ENCODE peak calls at places on chromosomes 5 and 9, in ten cellular contexts. T, M, C, D, P, E, L, S, Y and H are unnamed samples.

GRCh38 chr5:1386274-1386717 is 41.4 kb upstream of the CLPTM1L start:
- DNase-seq in L (peak; percentile 66), C (peak; percentile 14), D (peak; percentile 51), E (peak; percentile 64), Y (peak; percentile 75), M (peak; percentile 24), S (peak; percentile 85), P (peak; percentile 61), T (peak; percentile 40), H (no peak)

GRCh38 chr9:107243757-107244156 is 39.3 kb upstream of the RAD23B start:
- DNase-seq in C (peak; percentile 92), P (no peak), T (no peak), E (no peak), S (no peak), D (peak; percentile 34), L (peak; percentile 17), Y (peak; percentile 85), M (no peak), H (no peak)

GRCh38 chr5:93607367-93608258 is 24.6 kb downstream of the NR2F1 start:
- DNase-seq in C (peak; percentile 59), E (no peak), T (no peak), S (peak; percentile 52), L (no peak), P (peak; percentile 68), D (peak; percentile 49), Y (peak; percentile 65), M (peak; percentile 83), H (peak; percentile 60)

GRCh38 chr5:144194148-144194547 is 23.5 kb downstream of the KCTD16 start:
- DNase-seq in Y (no peak), L (no peak), D (no peak), P (no peak), E (no peak), C (no peak), T (no peak), M (no peak), S (no peak), H (no peak)

GRCh38 chr5:170108266-170108785 is 2.6 kb downstream of the FOXI1 start:
- DNase-seq in Y (no peak), T (no peak), D (no peak), S (no peak), L (no peak), M (no peak), P (no peak), C (no peak), E (no peak), H (no peak)

GRCh38 chr9:89352874-89353649 is 34.8 kb downstream of the SECISBP2 start:
- DNase-seq in S (no peak), Y (no peak), M (no peak), C (no peak), D (no peak), L (no peak), E (no peak), P (no peak), T (no peak), H (no peak)

GRCh38 chr5:41598011-41598410 is 87.6 kb upstream of the PLCXD3 start:
- DNase-seq in P (peak; percentile 34), C (peak; percentile 40), D (no peak), Y (no peak), S (no peak), L (no peak), M (no peak), T (no peak), E (no peak), H (no peak)

GRCh38 chr5:169433221-169433651 is 132.3 kb upstream of the SLIT3 start:
- DNase-seq in P (no peak), D (peak; percentile 85), E (no peak), Y (peak; percentile 27), T (no peak), L (no peak), M (no peak), C (peak; percentile 91), S (no peak), H (no peak)

GRCh38 chr5:73119492-73120157 is 750 bp upstream of the TMEM171 start:
- DNase-seq in Y (peak; percentile 38), C (no peak), L (no peak), S (peak; percentile 50), P (no peak), D (no peak), T (no peak), E (no peak), M (no peak), H (no peak)

GRCh38 chr5:111404270-111404769 is 108.0 kb downstream of the STARD4 start:
- DNase-seq in T (no peak), Y (peak; percentile 33), S (no peak), L (no peak), P (peak; percentile 60), M (no peak), E (no peak), D (no peak), C (no peak), H (no peak)

GRCh38 chr5:116273458-116274242 is 188.8 kb downstream of the COMMD10 start:
- DNase-seq in C (peak; percentile 23), D (no peak), Y (no peak), P (no peak), M (no peak), S (no peak), E (no peak), T (no peak), L (no peak), H (no peak)

GRCh38 chr5:80206282-80206681 is 49.6 kb downstream of the SERINC5 start:
- DNase-seq in E (no peak), D (peak; percentile 65), Y (peak; percentile 32), T (no peak), C (peak; percentile 57), S (no peak), L (no peak), P (no peak), M (no peak), H (no peak)

GRCh38 chr5:35876922-35877321 is 20.2 kb downstream of the IL7R start:
- DNase-seq in D (peak; percentile 39), S (no peak), C (peak; percentile 59), E (no peak), L (no peak), Y (peak; percentile 37), M (no peak), T (no peak), P (no peak), H (no peak)

GRCh38 chr5:170818222-170818621 is 34.7 kb downstream of the GABRP start:
- DNase-seq in T (no peak), M (no peak), S (no peak), P (no peak), Y (no peak), C (peak; percentile 75), L (no peak), E (no peak), D (no peak), H (no peak)

GRCh38 chr9:127065592-127065991 is 56.8 kb downstream of the ANGPTL2 start:
- DNase-seq in P (no peak), Y (no peak), D (peak; percentile 51), T (no peak), M (no peak), E (no peak), L (no peak), S (no peak), C (peak; percentile 71), H (no peak)

GRCh38 chr5:147303976-147304375 is 69.2 kb downstream of the STK32A start:
- DNase-seq in P (no peak), E (no peak), C (peak; percentile 78), S (no peak), L (no peak), Y (no peak), T (no peak), M (no peak), D (peak; percentile 49), H (no peak)

GRCh38 chr5:91123291-91123690 is 259.8 kb downstream of the ARRDC3 start:
- DNase-seq in M (no peak), P (no peak), Y (no peak), D (no peak), T (no peak), L (no peak), E (no peak), S (no peak), C (no peak), H (no peak)

GRCh38 chr5:146079695-146080361 is 25.5 kb downstream of the PLAC8L1 start:
- DNase-seq in M (no peak), S (no peak), P (no peak), D (no peak), E (no peak), L (no peak), C (peak; percentile 29), Y (no peak), T (no peak), H (no peak)

GRCh38 chr5:58149345-58149744 is 310.5 kb downstream of the PLK2 start:
- DNase-seq in C (peak; percentile 76), Y (no peak), T (no peak), E (no peak), S (no peak), P (no peak), M (no peak), D (peak; percentile 59), L (no peak), H (no peak)

GRCh38 chr5:83473344-83474169 is 2.0 kb downstream of the VCAN start:
- DNase-seq in E (no peak), S (peak; percentile 86), T (peak; percentile 94), M (peak; percentile 67), P (peak; percentile 96), L (peak; percentile 45), C (peak; percentile 99), Y (peak; percentile 96), D (peak; percentile 91), H (peak; percentile 99)

GRCh38 chr5:119049824-119050449 is 20.9 kb upstream of the DMXL1 start:
- DNase-seq in Y (no peak), T (no peak), D (peak; percentile 81), L (no peak), S (peak; percentile 37), P (no peak), M (no peak), C (peak; percentile 87), E (no peak), H (no peak)

GRCh38 chr9:133574791-133575672 is 34.2 kb downstream of the FAM163B start:
- DNase-seq in S (no peak), Y (no peak), M (no peak), P (no peak), E (no peak), T (no peak), C (no peak), L (no peak), D (no peak), H (no peak)

GRCh38 chr5:81609810-81610375 is 141.0 kb downstream of the SSBP2 start:
- DNase-seq in C (no peak), S (no peak), D (no peak), Y (no peak), T (no peak), P (no peak), E (no peak), M (no peak), L (no peak), H (no peak)

GRCh38 chr5:60586307-60586901 is 113.6 kb downstream of the DEPDC1B start:
- DNase-seq in L (no peak), M (peak; percentile 18), P (no peak), C (peak; percentile 20), S (no peak), D (no peak), Y (peak; percentile 28), E (no peak), T (no peak), H (no peak)